ENCODE peak calls at places on chromosome 14, in five cellular contexts. One of them, this sample, is unnamed.
A peak's percentile ranks its signal among the peaks of the same experiment; 100 is the strongest.

GRCh38 chr14:72638021-72638420 is 255.9 kb downstream of the DPF3 start:
- DNase-seq in H1: no peak
- DNase-seq in trophoblast cell: no peak
- DNase-seq in neuronal stem cell: no peak
- DNase-seq in mesenchymal stem cell: peak; percentile 92
- DNase-seq in this sample: no peak

GRCh38 chr14:75845136-75845804 is 136.5 kb downstream of the TGFB3 start:
- DNase-seq in H1: no peak
- DNase-seq in trophoblast cell: no peak
- DNase-seq in neuronal stem cell: no peak
- DNase-seq in mesenchymal stem cell: no peak
- DNase-seq in this sample: no peak

GRCh38 chr14:44942436-44942835 is 19.3 kb downstream of the KLHL28 start:
- DNase-seq in H1: no peak
- DNase-seq in neuronal stem cell: no peak
- DNase-seq in mesenchymal stem cell: no peak
- DNase-seq in trophoblast cell: no peak
- DNase-seq in this sample: no peak

GRCh38 chr14:38866461-38866860 is 236.6 kb downstream of the SEC23A start:
- DNase-seq in neuronal stem cell: no peak
- DNase-seq in H1: no peak
- DNase-seq in mesenchymal stem cell: peak; percentile 6
- DNase-seq in trophoblast cell: no peak
- DNase-seq in this sample: no peak

GRCh38 chr14:96588410-96589249 is 86.4 kb downstream of the PAPOLA start:
- DNase-seq in mesenchymal stem cell: no peak
- DNase-seq in H1: no peak
- DNase-seq in neuronal stem cell: no peak
- DNase-seq in trophoblast cell: no peak
- DNase-seq in this sample: peak; percentile 24

GRCh38 chr14:92316937-92317336 is 6.0 kb upstream of the SLC24A4 start:
- DNase-seq in neuronal stem cell: no peak
- DNase-seq in mesenchymal stem cell: no peak
- DNase-seq in trophoblast cell: peak; percentile 82
- DNase-seq in H1: no peak
- DNase-seq in this sample: no peak

GRCh38 chr14:56100556-56100955 is 17.7 kb upstream of the PELI2 start:
- DNase-seq in H1: no peak
- DNase-seq in mesenchymal stem cell: no peak
- DNase-seq in neuronal stem cell: no peak
- DNase-seq in trophoblast cell: no peak
- DNase-seq in this sample: no peak

GRCh38 chr14:54003064-54003463 is 46.4 kb upstream of the BMP4 start:
- DNase-seq in trophoblast cell: no peak
- DNase-seq in neuronal stem cell: no peak
- DNase-seq in H1: no peak
- DNase-seq in mesenchymal stem cell: peak; percentile 14
- DNase-seq in this sample: no peak

GRCh38 chr14:31950760-31951637 is 126.1 kb upstream of the ARHGAP5 start:
- DNase-seq in H1: no peak
- DNase-seq in mesenchymal stem cell: peak; percentile 81
- DNase-seq in neuronal stem cell: no peak
- DNase-seq in trophoblast cell: peak; percentile 16
- DNase-seq in this sample: peak; percentile 69

GRCh38 chr14:37834275-37834674 is 238.8 kb downstream of the TTC6 start:
- DNase-seq in neuronal stem cell: no peak
- DNase-seq in trophoblast cell: no peak
- DNase-seq in mesenchymal stem cell: no peak
- DNase-seq in H1: no peak
- DNase-seq in this sample: no peak

GRCh38 chr14:89491701-89492381 is 74.8 kb upstream of the FOXN3 start:
- DNase-seq in mesenchymal stem cell: no peak
- DNase-seq in H1: no peak
- DNase-seq in neuronal stem cell: no peak
- DNase-seq in trophoblast cell: no peak
- DNase-seq in this sample: no peak

GRCh38 chr14:81176224-81176623 is 44.5 kb downstream of the GTF2A1 start:
- DNase-seq in neuronal stem cell: no peak
- DNase-seq in mesenchymal stem cell: no peak
- DNase-seq in H1: no peak
- DNase-seq in trophoblast cell: no peak
- DNase-seq in this sample: no peak

GRCh38 chr14:47259796-47260195 is 415.6 kb downstream of the MDGA2 start:
- DNase-seq in mesenchymal stem cell: no peak
- DNase-seq in trophoblast cell: no peak
- DNase-seq in neuronal stem cell: no peak
- DNase-seq in H1: no peak
- DNase-seq in this sample: no peak

GRCh38 chr14:34981743-34982420 is 910 bp upstream of the SRP54 start:
- DNase-seq in H1: no peak
- DNase-seq in neuronal stem cell: no peak
- DNase-seq in mesenchymal stem cell: peak; percentile 84
- DNase-seq in trophoblast cell: no peak
- DNase-seq in this sample: no peak

GRCh38 chr14:24289649-24290283 is 9.8 kb downstream of the DHRS1 start:
- DNase-seq in trophoblast cell: no peak
- DNase-seq in neuronal stem cell: no peak
- DNase-seq in H1: no peak
- DNase-seq in mesenchymal stem cell: no peak
- DNase-seq in this sample: no peak

GRCh38 chr14:61147898-61148549 is 133.1 kb downstream of the TMEM30B start:
- DNase-seq in trophoblast cell: no peak
- DNase-seq in H1: no peak
- DNase-seq in neuronal stem cell: no peak
- DNase-seq in mesenchymal stem cell: peak; percentile 83
- DNase-seq in this sample: no peak

GRCh38 chr14:61147369-61147897 is 133.7 kb downstream of the TMEM30B start:
- DNase-seq in mesenchymal stem cell: no peak
- DNase-seq in H1: no peak
- DNase-seq in trophoblast cell: peak; percentile 93
- DNase-seq in neuronal stem cell: no peak
- DNase-seq in this sample: no peak

GRCh38 chr14:61145258-61145902 is 135.8 kb downstream of the TMEM30B start:
- DNase-seq in neuronal stem cell: no peak
- DNase-seq in trophoblast cell: no peak
- DNase-seq in mesenchymal stem cell: peak; percentile 71
- DNase-seq in H1: no peak
- DNase-seq in this sample: no peak

GRCh38 chr14:61145903-61146411 is 135.2 kb downstream of the TMEM30B start:
- DNase-seq in H1: no peak
- DNase-seq in neuronal stem cell: no peak
- DNase-seq in trophoblast cell: no peak
- DNase-seq in mesenchymal stem cell: no peak
- DNase-seq in this sample: no peak

DNA sequence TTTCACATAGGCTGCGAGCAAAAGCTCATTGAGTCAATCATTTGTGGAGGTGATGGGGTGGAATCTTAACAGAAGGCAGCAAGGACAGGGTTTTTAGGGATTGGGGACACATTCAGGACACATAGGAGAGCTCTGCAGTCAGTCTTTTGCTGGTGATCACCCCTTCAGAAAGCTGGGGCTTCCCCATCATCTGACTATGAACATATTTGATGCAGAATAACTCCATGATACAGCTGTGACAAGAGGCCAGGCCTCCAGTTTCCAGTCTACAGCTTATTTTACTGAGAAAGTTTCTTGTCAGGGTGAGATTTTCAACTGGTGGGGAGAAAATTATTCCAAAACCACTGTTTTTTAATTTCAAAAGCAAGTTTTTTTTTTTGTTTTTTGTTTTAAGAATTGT is 134.2 kb downstream of the TMEM30B start:
- DNase-seq in neuronal stem cell: no peak
- DNase-seq in trophoblast cell: no peak
- DNase-seq in mesenchymal stem cell: no peak
- DNase-seq in H1: no peak
- DNase-seq in this sample: no peak
- H2AFZ ChIP-seq in neuronal stem cell: no peak overlapping the region
- H2AFZ ChIP-seq in trophoblast cell: no peak overlapping the region
- H2AFZ ChIP-seq in mesenchymal stem cell: no peak overlapping the region
- H2AFZ ChIP-seq in H1: no peak overlapping the region
- H2AFZ ChIP-seq in this sample: no peak overlapping the region

DNA sequence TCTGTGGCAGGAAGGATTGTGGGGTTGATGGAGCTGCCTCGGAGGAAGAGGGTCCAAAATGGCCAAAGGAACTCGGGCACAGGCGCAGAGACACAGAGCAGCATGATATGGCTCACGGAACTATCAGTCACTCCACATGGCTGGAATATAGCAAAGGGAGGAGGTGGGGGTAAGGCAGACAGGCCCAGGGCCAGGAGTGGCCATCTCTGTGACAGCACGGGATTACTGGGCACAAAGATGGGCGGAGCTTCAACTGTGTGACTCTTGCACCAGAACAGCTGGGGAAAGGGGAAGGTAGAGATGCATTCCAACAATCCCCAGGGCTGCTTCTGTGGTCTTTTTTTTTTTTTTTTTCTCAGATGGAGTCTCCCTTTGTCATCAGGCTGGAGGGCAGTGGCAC is 24.8 kb upstream of the EML1 start:
- DNase-seq in neuronal stem cell: no peak
- DNase-seq in trophoblast cell: no peak
- DNase-seq in mesenchymal stem cell: peak; percentile 58
- DNase-seq in H1: no peak
- DNase-seq in this sample: no peak
- H2BK12ac ChIP-seq in neuronal stem cell: no peak overlapping the region
- H2BK12ac ChIP-seq in trophoblast cell: no peak overlapping the region
- H2BK12ac ChIP-seq in mesenchymal stem cell: no peak overlapping the region
- H2BK12ac ChIP-seq in H1: no peak overlapping the region
- H2BK12ac ChIP-seq in this sample: no peak overlapping the region

GRCh38 chr14:33587761-33588160 is 363.1 kb downstream of the EGLN3 start:
- DNase-seq in trophoblast cell: no peak
- DNase-seq in H1: no peak
- DNase-seq in neuronal stem cell: no peak
- DNase-seq in mesenchymal stem cell: no peak
- DNase-seq in this sample: no peak

GRCh38 chr14:33590891-33591630 is 359.8 kb downstream of the EGLN3 start:
- DNase-seq in H1: no peak
- DNase-seq in trophoblast cell: no peak
- DNase-seq in mesenchymal stem cell: peak; percentile 57
- DNase-seq in neuronal stem cell: no peak
- DNase-seq in this sample: no peak

GRCh38 chr14:33586806-33587205 is 364.1 kb downstream of the EGLN3 start:
- DNase-seq in neuronal stem cell: no peak
- DNase-seq in mesenchymal stem cell: no peak
- DNase-seq in H1: no peak
- DNase-seq in trophoblast cell: no peak
- DNase-seq in this sample: no peak

GRCh38 chr14:33589334-33589733 is 361.5 kb downstream of the EGLN3 start:
- DNase-seq in H1: no peak
- DNase-seq in trophoblast cell: peak; percentile 88
- DNase-seq in mesenchymal stem cell: peak; percentile 58
- DNase-seq in neuronal stem cell: no peak
- DNase-seq in this sample: no peak

DNA sequence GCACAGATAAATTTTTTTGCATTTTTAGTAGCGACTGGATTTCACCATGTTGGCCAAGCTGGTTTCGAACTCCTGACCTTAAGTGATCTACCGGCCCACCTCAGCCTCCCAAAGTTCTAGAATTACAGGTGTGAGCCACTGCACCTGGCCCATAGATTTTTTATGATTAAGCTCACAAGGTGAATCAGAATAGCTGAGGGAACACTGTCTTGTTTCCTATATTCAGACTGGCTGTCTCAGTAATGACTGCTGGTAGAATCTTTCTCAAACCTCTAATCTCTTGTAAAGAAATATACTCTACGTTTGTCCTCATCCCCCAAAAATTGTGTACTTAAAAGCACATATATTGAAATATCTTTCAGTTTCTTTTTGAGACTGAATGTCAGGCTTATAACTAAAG is 362.1 kb downstream of the EGLN3 start:
- DNase-seq in trophoblast cell: no peak
- DNase-seq in neuronal stem cell: no peak
- DNase-seq in H1: no peak
- DNase-seq in mesenchymal stem cell: no peak
- DNase-seq in this sample: no peak
- H3K9me3 ChIP-seq in trophoblast cell: no peaks in the 10 kb centered on the region
- H3K9me3 ChIP-seq in neuronal stem cell: no peaks in the 10 kb centered on the region
- H3K9me3 ChIP-seq in H1: no peaks in the 10 kb centered on the region
- H3K9me3 ChIP-seq in mesenchymal stem cell: no peaks in the 10 kb centered on the region
- H3K9me3 ChIP-seq in this sample: no peaks in the 10 kb centered on the region

GRCh38 chr14:33773205-33774030 is 177.5 kb downstream of the EGLN3 start:
- DNase-seq in neuronal stem cell: no peak
- DNase-seq in H1: no peak
- DNase-seq in mesenchymal stem cell: no peak
- DNase-seq in trophoblast cell: no peak
- DNase-seq in this sample: no peak

GRCh38 chr14:33767721-33768457 is 183.0 kb downstream of the EGLN3 start:
- DNase-seq in H1: no peak
- DNase-seq in mesenchymal stem cell: no peak
- DNase-seq in trophoblast cell: peak; percentile 42
- DNase-seq in neuronal stem cell: no peak
- DNase-seq in this sample: no peak

GRCh38 chr14:33774161-33774560 is 176.7 kb downstream of the EGLN3 start:
- DNase-seq in H1: no peak
- DNase-seq in neuronal stem cell: no peak
- DNase-seq in mesenchymal stem cell: no peak
- DNase-seq in trophoblast cell: no peak
- DNase-seq in this sample: no peak

GRCh38 chr14:33765251-33765650 is 185.6 kb downstream of the EGLN3 start:
- DNase-seq in neuronal stem cell: peak; percentile 45
- DNase-seq in trophoblast cell: no peak
- DNase-seq in H1: no peak
- DNase-seq in mesenchymal stem cell: peak; percentile 44
- DNase-seq in this sample: peak; percentile 65

DNA sequence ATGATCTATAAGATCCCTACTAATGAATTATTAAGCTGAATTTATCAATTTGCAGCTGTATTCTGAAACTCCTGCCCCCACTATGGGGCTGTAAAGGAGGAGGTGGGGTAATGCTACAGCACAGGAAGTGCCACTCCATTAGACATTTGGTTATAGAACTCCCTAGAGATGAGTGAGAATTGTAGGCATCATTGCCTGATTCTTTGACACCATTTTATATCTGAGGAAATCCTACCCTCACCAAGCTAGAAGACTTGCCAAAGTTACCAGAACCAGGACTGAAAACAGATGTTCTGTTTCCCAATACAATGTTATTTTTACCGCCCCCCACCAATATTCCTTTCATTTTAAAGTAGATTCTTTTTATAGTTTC is 182.4 kb downstream of the EGLN3 start:
- DNase-seq in neuronal stem cell: no peak
- DNase-seq in H1: no peak
- DNase-seq in mesenchymal stem cell: no peak
- DNase-seq in trophoblast cell: no peak
- DNase-seq in this sample: no peak
- H2AFZ ChIP-seq in neuronal stem cell: no peak overlapping the region
- H2AFZ ChIP-seq in H1: no peak overlapping the region
- H2AFZ ChIP-seq in mesenchymal stem cell: no peak overlapping the region
- H2AFZ ChIP-seq in trophoblast cell: no peak overlapping the region
- H2AFZ ChIP-seq in this sample: no peak overlapping the region

DNA sequence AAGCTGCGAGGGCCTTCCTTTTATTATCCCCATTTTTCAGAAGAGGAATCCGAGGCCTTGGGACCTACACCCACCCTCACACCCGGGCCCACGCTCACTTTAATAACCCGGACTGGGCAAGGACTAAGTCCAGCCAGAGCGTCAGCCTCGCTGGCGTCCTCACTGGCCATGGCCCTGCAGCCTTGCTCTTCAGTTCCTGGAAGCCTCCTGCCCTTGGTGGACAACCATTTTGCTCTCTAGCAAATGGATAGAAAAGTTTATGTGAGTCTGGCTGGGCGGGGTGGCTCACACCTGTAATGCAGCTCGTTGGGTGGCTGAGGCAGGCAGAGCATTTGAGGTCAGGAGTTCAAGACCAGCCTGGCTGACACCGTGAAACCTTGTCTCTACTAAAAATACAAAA is 9.8 kb downstream of the RTL1 start:
- DNase-seq in neuronal stem cell: no peak
- DNase-seq in H1: no peak
- DNase-seq in trophoblast cell: no peak
- DNase-seq in mesenchymal stem cell: no peak
- DNase-seq in this sample: peak; percentile 15
- H2BK12ac ChIP-seq in neuronal stem cell: peak overlapping the region; percentile 98
- H2BK12ac ChIP-seq in H1: no peak overlapping the region
- H2BK12ac ChIP-seq in trophoblast cell: no peak overlapping the region
- H2BK12ac ChIP-seq in mesenchymal stem cell: no peak overlapping the region
- H2BK12ac ChIP-seq in this sample: no peak overlapping the region

This sample was measured in H9.